ENCODE peak calls at places on chromosomes 16 and 17, in five cellular contexts. One of them, this sample, is unnamed.

GRCh38 chr16:81463296-81463890 is 18.8 kb downstream of the CMIP start:
- DNase-seq in K562: no peak
- DNase-seq in sigmoid colon: no peak
- DNase-seq in breast epithelium: no peak
- DNase-seq in prostate gland: no peak
- DNase-seq in this sample: no peak

GRCh38 chr17:8332128-8332527 is 7.5 kb upstream of the ODF4 start:
- DNase-seq in K562: no peak
- DNase-seq in prostate gland: no peak
- DNase-seq in sigmoid colon: no peak
- DNase-seq in breast epithelium: no peak
- DNase-seq in this sample: no peak

GRCh38 chr17:57366558-57367351 is 110.4 kb downstream of the MSI2 start:
- DNase-seq in K562: peak; percentile 75
- DNase-seq in breast epithelium: no peak
- DNase-seq in prostate gland: no peak
- DNase-seq in sigmoid colon: no peak
- DNase-seq in this sample: no peak

GRCh38 chr17:17224137-17224536 is 12.8 kb downstream of the FLCN start:
- DNase-seq in K562: no peak
- DNase-seq in breast epithelium: no peak
- DNase-seq in prostate gland: no peak
- DNase-seq in sigmoid colon: no peak
- DNase-seq in this sample: no peak

GRCh38 chr17:45382226-45382625 is 50.4 kb downstream of the ARHGAP27 start:
- DNase-seq in breast epithelium: no peak
- DNase-seq in K562: no peak
- DNase-seq in sigmoid colon: no peak
- DNase-seq in prostate gland: no peak
- DNase-seq in this sample: no peak

GRCh38 chr16:3643095-3643730 is 11.3 kb upstream of the DNASE1 start:
- DNase-seq in sigmoid colon: peak; percentile 19
- DNase-seq in prostate gland: no peak
- DNase-seq in breast epithelium: no peak
- DNase-seq in K562: no peak
- DNase-seq in this sample: no peak

GRCh38 chr17:51904379-51904778 is 254.1 kb downstream of the CA10 start:
- DNase-seq in prostate gland: no peak
- DNase-seq in sigmoid colon: no peak
- DNase-seq in K562: no peak
- DNase-seq in breast epithelium: no peak
- DNase-seq in this sample: no peak

GRCh38 chr17:29107933-29108805 is 65.2 kb downstream of the PIPOX start:
- DNase-seq in prostate gland: no peak
- DNase-seq in sigmoid colon: no peak
- DNase-seq in K562: no peak
- DNase-seq in breast epithelium: no peak
- DNase-seq in this sample: no peak

GRCh38 chr16:1932050-1933028 is 10.7 kb downstream of the MSRB1 start:
- DNase-seq in prostate gland: no peak
- DNase-seq in sigmoid colon: no peak
- DNase-seq in breast epithelium: no peak
- DNase-seq in K562: no peak
- DNase-seq in this sample: no peak

GRCh38 chr16:86584726-86585721 is 6.7 kb downstream of the FOXL1 start:
- DNase-seq in sigmoid colon: no peak
- DNase-seq in prostate gland: no peak
- DNase-seq in K562: no peak
- DNase-seq in breast epithelium: no peak
- DNase-seq in this sample: no peak

GRCh38 chr17:18380471-18381157 is 3.0 kb downstream of the EVPLL start:
- DNase-seq in sigmoid colon: peak; percentile 48
- DNase-seq in prostate gland: no peak
- DNase-seq in breast epithelium: no peak
- DNase-seq in K562: no peak
- DNase-seq in this sample: no peak

GRCh38 chr17:82094931-82095776 is 2.9 kb downstream of the FASN start:
- DNase-seq in breast epithelium: no peak
- DNase-seq in K562: no peak
- DNase-seq in sigmoid colon: no peak
- DNase-seq in prostate gland: no peak
- DNase-seq in this sample: no peak
- TF ChIP-seq POLR2AphosphoS5 in breast epithelium: no peak
- TF ChIP-seq POLR2AphosphoS5 in K562: no peak
- TF ChIP-seq POLR2AphosphoS5 in sigmoid colon: no peak
- TF ChIP-seq POLR2AphosphoS5 in prostate gland: no peak
- TF ChIP-seq POLR2AphosphoS5 in this sample: no peak

DNA sequence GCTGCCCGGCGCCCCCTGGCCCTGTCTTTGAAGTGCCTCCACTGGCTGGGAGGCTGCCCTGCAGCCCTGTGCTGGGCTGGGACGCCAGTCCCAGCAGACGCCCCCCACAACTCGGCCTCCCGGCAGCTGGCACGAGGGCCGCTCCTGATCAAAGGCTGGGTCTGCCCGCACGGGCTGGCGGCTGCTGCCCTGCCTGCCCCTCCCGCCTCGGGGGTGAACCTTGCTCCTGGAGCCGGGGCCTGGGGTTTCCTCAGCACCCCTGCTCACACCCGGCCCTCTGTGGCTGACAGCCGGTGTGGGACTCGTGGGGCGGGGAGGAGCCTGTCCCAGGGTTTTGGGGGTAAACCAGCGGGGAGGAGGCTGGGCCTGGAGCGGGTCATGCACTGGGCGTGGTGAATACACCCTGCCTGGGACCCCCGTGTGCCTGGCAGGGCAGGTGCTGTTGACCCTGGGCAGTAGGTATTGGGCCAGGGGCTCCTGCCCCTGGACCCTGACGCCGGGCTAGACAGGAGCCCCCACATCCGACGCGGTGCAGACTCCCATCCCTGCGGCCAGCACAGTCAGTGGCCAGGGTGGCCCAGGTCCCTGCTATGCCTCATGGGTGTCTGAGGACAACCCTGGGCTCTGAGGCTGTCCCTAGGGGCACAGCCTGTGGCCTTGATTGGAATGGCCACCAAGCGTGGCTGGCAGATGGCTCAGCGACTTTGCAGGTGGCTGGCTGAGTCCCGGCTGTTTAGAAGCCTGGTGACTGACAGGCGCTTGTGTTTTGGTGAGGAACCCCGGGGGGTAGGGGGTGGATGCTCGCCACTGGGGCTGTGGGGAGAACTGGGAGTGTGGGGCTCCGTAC is 21.7 kb downstream of the CENPX start:
- DNase-seq in K562: no peak
- DNase-seq in prostate gland: no peak
- DNase-seq in sigmoid colon: no peak
- DNase-seq in breast epithelium: no peak
- DNase-seq in this sample: no peak
- TF ChIP-seq POLR2A in K562: no peak
- TF ChIP-seq POLR2A in prostate gland: no peak
- TF ChIP-seq POLR2A in sigmoid colon: no peak
- TF ChIP-seq POLR2A in breast epithelium: no peak
- TF ChIP-seq POLR2A in this sample: no peak

GRCh38 chr16:46757339-46758050 is 9.4 kb upstream of the MYLK3 start:
- DNase-seq in breast epithelium: no peak
- DNase-seq in K562: peak; percentile 57
- DNase-seq in sigmoid colon: no peak
- DNase-seq in prostate gland: peak; percentile 28
- DNase-seq in this sample: no peak
- TF ChIP-seq POLR2AphosphoS5 in breast epithelium: no peak
- TF ChIP-seq POLR2AphosphoS5 in K562: no peak
- TF ChIP-seq POLR2AphosphoS5 in sigmoid colon: no peak
- TF ChIP-seq POLR2AphosphoS5 in prostate gland: no peak
- TF ChIP-seq POLR2AphosphoS5 in this sample: no peak

DNA sequence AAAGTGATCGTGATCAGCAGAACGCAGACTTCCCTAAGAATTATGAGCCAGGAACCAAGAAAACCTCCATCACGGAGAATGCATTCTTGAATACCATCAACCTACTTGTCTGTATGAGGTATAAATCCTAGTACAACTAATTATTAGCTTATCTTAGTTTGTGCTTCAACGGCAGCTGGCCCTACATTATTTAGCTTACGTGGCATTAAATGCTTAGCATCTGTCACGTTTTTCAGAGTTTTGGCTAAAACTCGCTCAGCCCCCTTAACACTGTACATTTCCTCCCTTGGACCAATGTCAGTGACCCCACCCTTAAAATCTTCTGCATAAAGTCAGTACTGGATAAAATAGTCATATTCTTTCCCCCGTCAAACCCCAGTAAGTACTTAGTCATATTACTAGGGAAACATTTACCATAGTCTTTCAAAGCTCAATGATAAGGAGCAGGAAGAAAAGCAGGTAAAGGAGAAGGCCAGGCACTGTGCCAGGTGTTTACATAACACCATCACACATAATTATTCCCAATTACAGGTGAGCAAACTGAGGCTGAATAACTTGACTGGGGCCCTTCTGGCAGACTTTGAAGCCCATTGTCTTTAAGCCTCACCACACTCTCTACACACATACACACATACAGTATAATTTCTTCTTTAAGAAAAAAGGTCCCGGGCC is 16.6 kb upstream of the TXNDC11 start:
- DNase-seq in prostate gland: no peak
- DNase-seq in sigmoid colon: no peak
- DNase-seq in K562: no peak
- DNase-seq in breast epithelium: no peak
- DNase-seq in this sample: no peak
- TF ChIP-seq POLR2A in prostate gland: no peak
- TF ChIP-seq POLR2A in sigmoid colon: no peak
- TF ChIP-seq POLR2A in K562: no peak
- TF ChIP-seq POLR2A in breast epithelium: no peak
- TF ChIP-seq POLR2A in this sample: no peak

DNA sequence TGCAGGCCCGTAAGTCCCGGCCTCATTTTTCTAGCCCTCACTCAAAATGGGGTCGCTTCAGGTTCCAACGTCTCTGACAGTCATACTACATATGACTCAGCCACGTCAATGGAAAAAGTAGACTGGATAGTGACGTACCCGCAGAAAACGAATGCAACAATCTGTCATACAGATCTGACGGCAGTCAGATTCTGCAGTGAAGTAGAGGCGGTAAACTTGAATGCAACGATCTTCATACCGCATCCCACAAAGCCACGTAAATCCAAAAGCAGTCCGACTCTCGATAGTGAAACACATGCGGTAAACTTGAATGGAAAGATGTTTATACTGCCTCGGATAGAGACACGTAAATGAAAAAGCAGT is 38.4 kb upstream of the ARL4D start:
- DNase-seq in breast epithelium: no peak
- DNase-seq in K562: no peak
- DNase-seq in sigmoid colon: peak; percentile 88
- DNase-seq in prostate gland: peak; percentile 41
- DNase-seq in this sample: no peak
- TF ChIP-seq POLR2AphosphoS5 in breast epithelium: no peak
- TF ChIP-seq POLR2AphosphoS5 in K562: no peak
- TF ChIP-seq POLR2AphosphoS5 in sigmoid colon: peak; percentile 87
- TF ChIP-seq POLR2AphosphoS5 in prostate gland: no peak
- TF ChIP-seq POLR2AphosphoS5 in this sample: no peak

This sample was measured in GM12891.